ENCODE peak calls at places on chromosomes 2 and 18, in nine cellular contexts. One of them, this sample, is unnamed.

GRCh38 chr2:38194751-38195150 is 118.8 kb upstream of the CYP1B1 start:
- DNase-seq in transverse colon: no peak
- DNase-seq in HFFc6: no peak
- DNase-seq in IMR-90: no peak
- DNase-seq in type B pancreatic cell: no peak
- DNase-seq in HepG2: no peak
- DNase-seq in MCF 10A: peak; percentile 43
- DNase-seq in mammary epithelial cell: peak; percentile 87
- DNase-seq in neural crest cell: no peak
- DNase-seq in this sample: no peak

GRCh38 chr18:29028560-29028959 is 851.6 kb upstream of the CDH2 start:
- DNase-seq in transverse colon: no peak
- DNase-seq in HFFc6: no peak
- DNase-seq in IMR-90: peak; percentile 2
- DNase-seq in type B pancreatic cell: no peak
- DNase-seq in HepG2: no peak
- DNase-seq in MCF 10A: no peak
- DNase-seq in mammary epithelial cell: no peak
- DNase-seq in neural crest cell: no peak
- DNase-seq in this sample: no peak

GRCh38 chr18:79883461-79884295 is 67.8 kb downstream of the SLC66A2 start:
- DNase-seq in transverse colon: no peak
- DNase-seq in HFFc6: no peak
- DNase-seq in IMR-90: no peak
- DNase-seq in type B pancreatic cell: no peak
- DNase-seq in HepG2: no peak
- DNase-seq in MCF 10A: no peak
- DNase-seq in mammary epithelial cell: no peak
- DNase-seq in neural crest cell: no peak
- DNase-seq in this sample: no peak

GRCh38 chr2:142299021-142299420 is 168.2 kb upstream of the LRP1B start:
- DNase-seq in transverse colon: no peak
- DNase-seq in HFFc6: no peak
- DNase-seq in IMR-90: no peak
- DNase-seq in type B pancreatic cell: no peak
- DNase-seq in HepG2: no peak
- DNase-seq in MCF 10A: no peak
- DNase-seq in mammary epithelial cell: peak; percentile 30
- DNase-seq in neural crest cell: no peak
- DNase-seq in this sample: no peak

GRCh38 chr2:220585241-220585640 is 957.8 kb downstream of the SLC4A3 start:
- DNase-seq in transverse colon: no peak
- DNase-seq in HFFc6: no peak
- DNase-seq in IMR-90: peak; percentile 28
- DNase-seq in type B pancreatic cell: no peak
- DNase-seq in HepG2: no peak
- DNase-seq in MCF 10A: no peak
- DNase-seq in mammary epithelial cell: no peak
- DNase-seq in neural crest cell: no peak
- DNase-seq in this sample: no peak

GRCh38 chr2:234334146-234334545 is 162.7 kb downstream of the ARL4C start:
- DNase-seq in transverse colon: no peak
- DNase-seq in HFFc6: no peak
- DNase-seq in IMR-90: no peak
- DNase-seq in type B pancreatic cell: no peak
- DNase-seq in HepG2: no peak
- DNase-seq in MCF 10A: no peak
- DNase-seq in mammary epithelial cell: peak; percentile 20
- DNase-seq in neural crest cell: no peak
- DNase-seq in this sample: no peak

GRCh38 chr2:28674062-28674712 is 77.4 kb upstream of the PPP1CB start:
- DNase-seq in transverse colon: no peak
- DNase-seq in HFFc6: no peak
- DNase-seq in IMR-90: peak; percentile 88
- DNase-seq in type B pancreatic cell: no peak
- DNase-seq in HepG2: no peak
- DNase-seq in MCF 10A: no peak
- DNase-seq in mammary epithelial cell: no peak
- DNase-seq in neural crest cell: no peak
- DNase-seq in this sample: no peak

GRCh38 chr18:46054956-46055831 is 16.9 kb downstream of the PSTPIP2 start:
- DNase-seq in transverse colon: no peak
- DNase-seq in HFFc6: no peak
- DNase-seq in IMR-90: no peak
- DNase-seq in type B pancreatic cell: no peak
- DNase-seq in HepG2: no peak
- DNase-seq in MCF 10A: no peak
- DNase-seq in mammary epithelial cell: no peak
- DNase-seq in neural crest cell: no peak
- DNase-seq in this sample: no peak

GRCh38 chr2:120847700-120848321 is 112.1 kb downstream of the GLI2 start:
- DNase-seq in transverse colon: no peak
- DNase-seq in HFFc6: no peak
- DNase-seq in IMR-90: no peak
- DNase-seq in type B pancreatic cell: no peak
- DNase-seq in HepG2: no peak
- DNase-seq in MCF 10A: no peak
- DNase-seq in mammary epithelial cell: peak; percentile 82
- DNase-seq in neural crest cell: no peak
- DNase-seq in this sample: no peak

GRCh38 chr2:6872412-6872811 is 5.2 kb upstream of the RSAD2 start:
- DNase-seq in transverse colon: no peak
- DNase-seq in HFFc6: no peak
- DNase-seq in IMR-90: no peak
- DNase-seq in type B pancreatic cell: no peak
- DNase-seq in HepG2: no peak
- DNase-seq in MCF 10A: no peak
- DNase-seq in mammary epithelial cell: no peak
- DNase-seq in neural crest cell: no peak
- DNase-seq in this sample: no peak

GRCh38 chr2:241949736-241950412 is 80.3 kb downstream of the RTP5 start:
- DNase-seq in transverse colon: no peak
- DNase-seq in HFFc6: no peak
- DNase-seq in IMR-90: no peak
- DNase-seq in type B pancreatic cell: no peak
- DNase-seq in HepG2: no peak
- DNase-seq in MCF 10A: no peak
- DNase-seq in mammary epithelial cell: no peak
- DNase-seq in neural crest cell: no peak
- DNase-seq in this sample: no peak

GRCh38 chr2:174013310-174013751 is 48.2 kb upstream of the SP3 start:
- DNase-seq in transverse colon: no peak
- DNase-seq in HFFc6: no peak
- DNase-seq in IMR-90: no peak
- DNase-seq in type B pancreatic cell: no peak
- DNase-seq in HepG2: no peak
- DNase-seq in MCF 10A: no peak
- DNase-seq in mammary epithelial cell: no peak
- DNase-seq in neural crest cell: no peak
- DNase-seq in this sample: no peak

GRCh38 chr2:40169430-40169829 is 282.5 kb downstream of the SLC8A1 start:
- DNase-seq in transverse colon: no peak
- DNase-seq in HFFc6: peak; percentile 59
- DNase-seq in IMR-90: peak; percentile 21
- DNase-seq in type B pancreatic cell: no peak
- DNase-seq in HepG2: no peak
- DNase-seq in MCF 10A: peak; percentile 8
- DNase-seq in mammary epithelial cell: peak; percentile 42
- DNase-seq in neural crest cell: no peak
- DNase-seq in this sample: no peak

GRCh38 chr18:25005602-25006375 is 346.2 kb downstream of the ZNF521 start:
- DNase-seq in transverse colon: no peak
- DNase-seq in HFFc6: no peak
- DNase-seq in IMR-90: peak; percentile 49
- DNase-seq in type B pancreatic cell: no peak
- DNase-seq in HepG2: no peak
- DNase-seq in MCF 10A: no peak
- DNase-seq in mammary epithelial cell: peak; percentile 25
- DNase-seq in neural crest cell: no peak
- DNase-seq in this sample: no peak

GRCh38 chr2:120982598-120982997 is 246.9 kb downstream of the GLI2 start:
- DNase-seq in transverse colon: no peak
- DNase-seq in HFFc6: no peak
- DNase-seq in IMR-90: no peak
- DNase-seq in type B pancreatic cell: no peak
- DNase-seq in HepG2: no peak
- DNase-seq in MCF 10A: no peak
- DNase-seq in mammary epithelial cell: no peak
- DNase-seq in neural crest cell: no peak
- DNase-seq in this sample: no peak

GRCh38 chr2:173652731-173653426 is 298.2 kb downstream of the CDCA7 start:
- DNase-seq in transverse colon: no peak
- DNase-seq in HFFc6: peak; percentile 98
- DNase-seq in IMR-90: peak; percentile 96
- DNase-seq in type B pancreatic cell: no peak
- DNase-seq in HepG2: peak; percentile 64
- DNase-seq in MCF 10A: peak; percentile 98
- DNase-seq in mammary epithelial cell: peak; percentile 98
- DNase-seq in neural crest cell: no peak
- DNase-seq in this sample: no peak

GRCh38 chr2:168552450-168552856 is 96.4 kb downstream of the CERS6 start:
- DNase-seq in transverse colon: no peak
- DNase-seq in HFFc6: no peak
- DNase-seq in IMR-90: no peak
- DNase-seq in type B pancreatic cell: no peak
- DNase-seq in HepG2: no peak
- DNase-seq in MCF 10A: no peak
- DNase-seq in mammary epithelial cell: no peak
- DNase-seq in neural crest cell: no peak
- DNase-seq in this sample: no peak

GRCh38 chr2:45412754-45413379 is 198.2 kb downstream of the SRBD1 start:
- DNase-seq in transverse colon: no peak
- DNase-seq in HFFc6: no peak
- DNase-seq in IMR-90: peak; percentile 27
- DNase-seq in type B pancreatic cell: no peak
- DNase-seq in HepG2: no peak
- DNase-seq in MCF 10A: no peak
- DNase-seq in mammary epithelial cell: no peak
- DNase-seq in neural crest cell: no peak
- DNase-seq in this sample: no peak

GRCh38 chr2:192029089-192029488 is 165.6 kb downstream of the TMEFF2 start:
- DNase-seq in transverse colon: no peak
- DNase-seq in HFFc6: peak; percentile 36
- DNase-seq in IMR-90: peak; percentile 58
- DNase-seq in type B pancreatic cell: no peak
- DNase-seq in HepG2: no peak
- DNase-seq in MCF 10A: peak; percentile 33
- DNase-seq in mammary epithelial cell: peak; percentile 21
- DNase-seq in neural crest cell: no peak
- DNase-seq in this sample: no peak

DNA sequence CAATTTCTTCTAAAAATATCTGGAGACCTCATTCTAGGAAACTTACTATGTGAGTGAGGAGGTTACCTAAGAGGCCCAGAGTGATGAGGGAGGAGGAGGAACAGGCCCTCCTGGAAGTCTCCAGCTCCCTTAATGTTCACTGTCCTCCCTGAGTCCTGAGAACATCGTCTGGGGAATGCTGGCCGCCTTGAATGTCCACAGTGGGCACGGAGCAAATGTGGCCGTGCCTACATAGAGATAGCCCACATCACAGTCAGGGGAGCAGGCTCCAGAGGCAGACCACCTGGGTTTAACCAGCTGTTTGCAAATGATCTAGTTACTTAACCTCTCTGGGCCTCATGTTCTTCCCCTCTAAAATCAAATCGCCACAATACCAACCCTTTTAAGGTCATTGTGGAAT is 83.0 kb upstream of the LPIN2 start:
- DNase-seq in transverse colon: no peak
- DNase-seq in HFFc6: no peak
- DNase-seq in IMR-90: no peak
- DNase-seq in type B pancreatic cell: no peak
- DNase-seq in HepG2: no peak
- DNase-seq in MCF 10A: no peak
- DNase-seq in mammary epithelial cell: no peak
- DNase-seq in neural crest cell: no peak
- DNase-seq in this sample: no peak
- TF ChIP-seq CTCF in transverse colon: no peak
- TF ChIP-seq CTCF in HFFc6: no peak
- TF ChIP-seq CTCF in IMR-90: no peak
- TF ChIP-seq CTCF in type B pancreatic cell: no peak
- TF ChIP-seq CTCF in HepG2: no peak
- TF ChIP-seq CTCF in MCF 10A: no peak
- TF ChIP-seq CTCF in mammary epithelial cell: no peak
- TF ChIP-seq CTCF in neural crest cell: no peak
- TF ChIP-seq CTCF in this sample: no peak

GRCh38 chr18:32930695-32931301 is 158.0 kb upstream of the KLHL14 start:
- DNase-seq in transverse colon: no peak
- DNase-seq in HFFc6: peak; percentile 5
- DNase-seq in IMR-90: peak; percentile 60
- DNase-seq in type B pancreatic cell: no peak
- DNase-seq in HepG2: peak; percentile 55
- DNase-seq in MCF 10A: peak; percentile 39
- DNase-seq in mammary epithelial cell: peak; percentile 27
- DNase-seq in neural crest cell: no peak
- DNase-seq in this sample: no peak
- TF ChIP-seq CTCF in transverse colon: peak; percentile 24
- TF ChIP-seq CTCF in HFFc6: peak; percentile 62
- TF ChIP-seq CTCF in IMR-90: peak; percentile 65
- TF ChIP-seq CTCF in type B pancreatic cell: peak; percentile 80
- TF ChIP-seq CTCF in HepG2: peak; percentile 73
- TF ChIP-seq CTCF in MCF 10A: peak; percentile 61
- TF ChIP-seq CTCF in mammary epithelial cell: peak; percentile 79
- TF ChIP-seq CTCF in neural crest cell: peak; percentile 76
- TF ChIP-seq CTCF in this sample: no peak

DNA sequence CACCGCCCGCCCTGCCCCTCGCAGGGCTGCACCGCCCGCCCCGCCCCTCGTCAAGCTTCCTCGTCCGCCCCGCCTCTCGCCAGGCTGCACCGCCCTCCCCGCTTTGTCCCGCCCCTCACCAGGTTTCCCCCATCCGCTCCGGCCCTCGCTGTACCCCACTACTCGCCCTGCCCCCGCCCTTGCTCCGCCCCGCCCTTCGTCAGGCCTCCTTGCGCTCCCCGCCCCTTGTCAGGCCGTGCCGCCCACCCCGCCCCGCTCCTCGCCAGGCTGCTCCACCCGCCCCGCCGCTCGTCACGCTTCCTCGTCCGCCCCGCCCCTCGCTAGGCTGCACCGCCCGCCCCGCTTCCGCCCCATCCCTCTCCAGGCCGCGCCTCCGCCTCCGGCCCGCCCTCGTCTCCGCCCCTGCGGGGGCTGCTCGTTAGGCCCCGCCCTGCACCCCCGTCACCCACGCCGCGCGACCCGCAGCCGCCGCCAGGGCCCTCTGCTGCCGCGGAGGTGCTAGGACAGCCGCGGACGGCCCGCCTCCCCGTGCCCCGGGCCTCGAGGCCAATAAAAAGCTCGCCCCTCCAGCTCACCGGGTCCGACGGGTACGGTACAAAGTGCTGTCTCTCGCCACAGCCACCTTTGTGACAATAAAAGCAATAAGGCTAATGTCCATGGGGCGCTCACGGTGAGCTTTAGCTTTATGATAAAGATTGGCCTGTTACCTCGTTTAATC is 574 bp upstream of the DNPEP start:
- DNase-seq in transverse colon: peak; percentile 99
- DNase-seq in HFFc6: peak; percentile 94
- DNase-seq in IMR-90: peak; percentile 95
- DNase-seq in type B pancreatic cell: peak; percentile 99
- DNase-seq in HepG2: peak; percentile 87
- DNase-seq in MCF 10A: peak; percentile 87
- DNase-seq in mammary epithelial cell: peak; percentile 91
- DNase-seq in neural crest cell: peak; percentile 96
- DNase-seq in this sample: peak; percentile 99
- TF ChIP-seq CTCF in transverse colon: peak; percentile 62
- TF ChIP-seq CTCF in HFFc6: peak; percentile 71
- TF ChIP-seq CTCF in IMR-90: peak; percentile 72
- TF ChIP-seq CTCF in type B pancreatic cell: peak; percentile 75
- TF ChIP-seq CTCF in HepG2: peak; percentile 78
- TF ChIP-seq CTCF in MCF 10A: no peak
- TF ChIP-seq CTCF in mammary epithelial cell: peak; percentile 44
- TF ChIP-seq CTCF in neural crest cell: peak; percentile 65
- TF ChIP-seq CTCF in this sample: no peak

GRCh38 chr2:36695746-36696415 is 626 bp upstream of the VIT start:
- DNase-seq in transverse colon: no peak
- DNase-seq in HFFc6: peak; percentile 71
- DNase-seq in IMR-90: peak; percentile 73
- DNase-seq in type B pancreatic cell: no peak
- DNase-seq in HepG2: no peak
- DNase-seq in MCF 10A: peak; percentile 38
- DNase-seq in mammary epithelial cell: peak; percentile 51
- DNase-seq in neural crest cell: no peak
- DNase-seq in this sample: no peak
- TF ChIP-seq CTCF in transverse colon: no peak
- TF ChIP-seq CTCF in HFFc6: peak; percentile 76
- TF ChIP-seq CTCF in IMR-90: peak; percentile 11
- TF ChIP-seq CTCF in type B pancreatic cell: peak; percentile 19
- TF ChIP-seq CTCF in HepG2: peak; percentile 16
- TF ChIP-seq CTCF in MCF 10A: no peak
- TF ChIP-seq CTCF in mammary epithelial cell: peak; percentile 46
- TF ChIP-seq CTCF in neural crest cell: no peak
- TF ChIP-seq CTCF in this sample: no peak

This sample was measured in activated B cell treated with CpG ODN at 0.5 μM for 24 hours.